ENCODE peak calls at places on chromosomes 2 and 18, in five cellular contexts. K, N, U, A and W are unnamed samples.

GRCh38 chr2:237868631-237869356 is 9.4 kb downstream of the RAMP1 start:
- DNase-seq in K (no peak), N (no peak), U (peak), A (no peak), W (no peak)

GRCh38 chr18:48644029-48644428 is 105.2 kb downstream of the CTIF start:
- DNase-seq in K (no peak), N (no peak), U (no peak), A (no peak), W (no peak)

GRCh38 chr2:16102976-16103380 is 162.6 kb downstream of the MYCN start:
- DNase-seq in K (no peak), N (peak), U (no peak), A (no peak), W (no peak)

GRCh38 chr2:190119257-190119656 is 56.7 kb upstream of the MSTN start:
- DNase-seq in K (no peak), N (peak), U (no peak), A (no peak), W (no peak)

GRCh38 chr18:56124186-56124585 is 514.2 kb downstream of the TXNL1 start:
- DNase-seq in K (no peak), N (no peak), U (peak), A (no peak), W (no peak)

GRCh38 chr2:121049141-121049540 is 235.9 kb downstream of the TFCP2L1 start:
- DNase-seq in K (no peak), N (no peak), U (no peak), A (no peak), W (no peak)

GRCh38 chr2:50582164-50582563 is 449.8 kb downstream of the NRXN1 start:
- DNase-seq in K (no peak), N (no peak), U (no peak), A (no peak), W (no peak)

GRCh38 chr2:196182439-196183171 is 11.2 kb upstream of the STK17B start:
- DNase-seq in K (no peak), N (no peak), U (no peak), A (no peak), W (no peak)

GRCh38 chr2:171411791-171412483 is 21.9 kb downstream of the METTL8 start:
- DNase-seq in K (no peak), N (no peak), U (peak), A (no peak), W (no peak)

GRCh38 chr2:183248866-183249567 is 124.8 kb downstream of the NUP35 start:
- DNase-seq in K (peak), N (peak), U (peak), A (no peak), W (no peak)

GRCh38 chr2:207408086-207408794 is 121.5 kb upstream of the CREB1 start:
- DNase-seq in K (peak), N (no peak), U (peak), A (no peak), W (no peak)

GRCh38 chr2:176088048-176088936 is 4.2 kb upstream of the HOXD13 start:
- DNase-seq in K (peak), N (peak), U (peak), A (no peak), W (no peak)

GRCh38 chr2:136048886-136049832 is 63.7 kb upstream of the DARS1 start:
- DNase-seq in K (no peak), N (no peak), U (no peak), A (no peak), W (no peak)

GRCh38 chr2:223846524-223846923 is 9.1 kb upstream of the AP1S3 start:
- DNase-seq in K (no peak), N (no peak), U (peak), A (no peak), W (no peak)

GRCh38 chr18:64238076-64238475 is 89.2 kb upstream of the LINC00305 start:
- DNase-seq in K (no peak), N (no peak), U (no peak), A (no peak), W (no peak)

GRCh38 chr2:38751847-38752410 is 768 bp upstream of the SRSF7 start:
- DNase-seq in K (peak), N (peak), U (no peak), A (no peak), W (no peak)

GRCh38 chr2:188369365-188369764 is 77.7 kb downstream of the GULP1 start:
- DNase-seq in K (peak), N (peak), U (peak), A (peak), W (no peak)

GRCh38 chr2:45736757-45737704 is 85.6 kb downstream of the PRKCE start:
- DNase-seq in K (no peak), N (no peak), U (no peak), A (no peak), W (no peak)

GRCh38 chr2:41872646-41873045 is 175.2 kb upstream of the PKDCC start:
- DNase-seq in K (peak), N (no peak), U (peak), A (no peak), W (no peak)

GRCh38 chr2:170966648-170967396 is 37.8 kb downstream of the GORASP2 start:
- DNase-seq in K (peak), N (peak), U (no peak), A (no peak), W (no peak)

GRCh38 chr2:173657996-173658717 is 303.5 kb downstream of the CDCA7 start:
- DNase-seq in K (peak), N (no peak), U (peak), A (no peak), W (no peak)

GRCh38 chr2:177670791-177671528 is 278.4 kb downstream of the AGPS start:
- DNase-seq in K (no peak), N (peak), U (no peak), A (no peak), W (no peak)

GRCh38 chr2:64574871-64575270 is 50.7 kb downstream of the AFTPH start:
- DNase-seq in K (no peak), N (no peak), U (no peak), A (no peak), W (no peak)

GRCh38 chr18:361941-362913 is 94.4 kb upstream of the THOC1 start:
- DNase-seq in K (peak), N (peak), U (peak), A (peak), W (no peak)

GRCh38 chr2:213995400-213996105 is 415.3 kb upstream of the VWC2L start:
- DNase-seq in K (no peak), N (no peak), U (peak), A (no peak), W (no peak)

GRCh38 chr18:72847134-72847533 is 20.7 kb downstream of the NETO1 start:
- DNase-seq in K (no peak), N (peak), U (no peak), A (no peak), W (no peak)

GRCh38 chr2:241772063-241772499 is 4.5 kb upstream of the GAL3ST2 start:
- DNase-seq in K (peak), N (no peak), U (no peak), A (no peak), W (no peak)

GRCh38 chr2:170816499-170817246 is at the start of gene GAD1:
- DNase-seq in K (peak), N (peak), U (peak), A (peak), W (no peak)

GRCh38 chr2:230893881-230894781 is 29.4 kb downstream of the ITM2C start:
- DNase-seq in K (no peak), N (no peak), U (no peak), A (peak), W (no peak)

GRCh38 chr2:67436221-67436620 is 39.1 kb downstream of the ETAA1 start:
- DNase-seq in K (no peak), N (no peak), U (no peak), A (no peak), W (no peak)

GRCh38 chr2:210169871-210170441 is 1.3 kb downstream of the KANSL1L start:
- DNase-seq in K (peak), N (no peak), U (peak), A (no peak), W (no peak)

GRCh38 chr2:217935901-217936684 is 66.7 kb downstream of the TNS1 start:
- DNase-seq in K (no peak), N (peak), U (no peak), A (no peak), W (no peak)

GRCh38 chr2:102356381-102356712 is 751 bp downstream of the IL18R1 start:
- DNase-seq in K (no peak), N (no peak), U (no peak), A (no peak), W (no peak)

GRCh38 chr2:158099716-158100115 is 2.0 kb upstream of the UPP2 start:
- DNase-seq in K (peak), N (no peak), U (peak), A (no peak), W (peak)

GRCh38 chr2:37418956-37419355 is 74.5 kb downstream of the QPCT start:
- DNase-seq in K (no peak), N (no peak), U (no peak), A (no peak), W (no peak)

GRCh38 chr2:20478961-20479360 is 32.1 kb downstream of the RHOB start:
- DNase-seq in K (no peak), N (no peak), U (no peak), A (no peak), W (no peak)

GRCh38 chr18:36314098-36314497 is 16.6 kb downstream of the FHOD3 start:
- DNase-seq in K (no peak), N (no peak), U (peak), A (no peak), W (no peak)

GRCh38 chr18:76431437-76432273 is 63.4 kb downstream of the ZNF516 start:
- DNase-seq in K (no peak), N (peak), U (no peak), A (no peak), W (no peak)

DNA sequence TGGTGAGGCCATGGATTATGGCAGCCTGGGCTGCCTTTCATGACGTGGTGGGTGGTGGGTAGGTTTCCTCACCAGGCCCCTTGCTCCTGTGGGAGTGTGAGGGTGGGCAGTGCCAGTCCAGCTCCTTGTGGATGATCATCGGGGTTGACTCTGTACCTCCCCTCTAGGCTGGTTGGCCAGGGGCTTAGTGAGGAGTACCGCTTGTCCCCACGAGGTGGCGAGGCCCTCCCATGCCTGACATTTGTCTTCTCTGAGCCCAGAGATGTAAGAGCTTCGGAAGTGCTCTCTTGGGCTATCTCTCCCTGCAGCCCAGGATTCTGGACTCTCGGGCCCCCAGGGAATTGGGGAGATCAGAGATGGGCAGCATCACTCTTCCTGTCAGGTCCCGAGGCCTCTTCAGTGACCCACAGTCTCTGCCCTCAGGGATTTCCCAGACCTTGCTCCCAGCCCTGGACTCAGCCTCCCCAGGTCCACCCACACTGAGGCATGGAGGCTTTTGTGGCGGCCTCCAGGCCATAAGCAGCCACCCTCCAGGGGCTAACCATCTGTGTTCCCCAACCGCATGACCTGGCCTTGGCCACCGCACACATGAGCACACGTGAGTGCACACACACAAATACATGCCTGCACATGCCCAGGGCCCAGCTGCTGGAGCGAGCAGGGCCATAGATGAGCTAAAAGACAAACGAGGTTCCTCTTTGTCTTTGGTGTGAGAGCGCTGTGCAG is 6.5 kb downstream of the SPR start:
- DNase-seq in K (peak), N (peak), U (peak), A (peak), W (no peak)
- TF ChIP-seq CTCF in K (peak), N (peak), U (peak), A (peak), W (peak)

DNA sequence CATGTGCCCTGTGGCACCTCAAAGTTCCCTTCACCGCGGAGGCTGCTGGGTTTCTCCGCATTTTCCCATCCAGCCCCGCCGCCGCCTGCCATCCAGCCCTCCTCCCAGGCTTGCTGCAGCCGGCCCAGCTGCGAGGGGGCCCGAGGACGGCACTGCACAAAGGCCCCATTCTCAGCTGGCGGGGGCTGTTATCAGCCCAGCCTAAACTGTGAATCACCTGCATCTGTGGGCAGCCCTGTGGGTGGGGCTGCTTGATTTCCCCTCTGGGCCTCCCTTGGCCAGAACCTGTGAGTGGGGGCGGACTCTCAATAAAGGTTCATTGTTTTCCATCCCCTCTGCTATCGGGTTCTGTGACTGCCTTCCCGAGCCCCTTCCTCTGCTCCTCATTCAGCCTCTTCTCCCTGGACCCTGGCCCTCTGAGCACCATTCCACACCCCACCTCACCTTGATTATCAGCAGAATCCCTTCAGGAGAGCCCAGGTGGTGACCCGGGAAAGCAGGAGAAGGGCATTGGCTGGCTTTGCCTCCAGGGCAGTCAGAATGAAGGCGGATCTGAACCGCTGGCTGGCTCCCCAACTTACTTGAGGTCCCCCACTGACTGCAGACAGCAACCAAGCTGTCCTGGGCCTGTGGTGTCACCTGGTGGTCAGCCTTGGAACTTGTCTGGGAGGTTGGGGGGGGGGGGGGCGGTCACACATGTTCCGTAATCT is 204.5 kb downstream of the ZFP36L2 start:
- DNase-seq in K (peak), N (peak), U (no peak), A (no peak), W (no peak)
- TF ChIP-seq CTCF in K (peak), N (peak), U (peak), A (no peak), W (no peak)

GRCh38 chr18:46373131-46373530 is 268.9 kb downstream of the HAUS1 start:
- DNase-seq in K (no peak), N (no peak), U (no peak), A (no peak), W (no peak)

GRCh38 chr18:46372670-46373069 is 268.5 kb downstream of the HAUS1 start:
- DNase-seq in K (no peak), N (no peak), U (no peak), A (no peak), W (no peak)

GRCh38 chr18:46370898-46371297 is 266.7 kb downstream of the HAUS1 start:
- DNase-seq in K (no peak), N (no peak), U (no peak), A (no peak), W (no peak)

GRCh38 chr18:46374850-46375249 is 270.7 kb downstream of the HAUS1 start:
- DNase-seq in K (no peak), N (peak), U (no peak), A (no peak), W (no peak)

DNA sequence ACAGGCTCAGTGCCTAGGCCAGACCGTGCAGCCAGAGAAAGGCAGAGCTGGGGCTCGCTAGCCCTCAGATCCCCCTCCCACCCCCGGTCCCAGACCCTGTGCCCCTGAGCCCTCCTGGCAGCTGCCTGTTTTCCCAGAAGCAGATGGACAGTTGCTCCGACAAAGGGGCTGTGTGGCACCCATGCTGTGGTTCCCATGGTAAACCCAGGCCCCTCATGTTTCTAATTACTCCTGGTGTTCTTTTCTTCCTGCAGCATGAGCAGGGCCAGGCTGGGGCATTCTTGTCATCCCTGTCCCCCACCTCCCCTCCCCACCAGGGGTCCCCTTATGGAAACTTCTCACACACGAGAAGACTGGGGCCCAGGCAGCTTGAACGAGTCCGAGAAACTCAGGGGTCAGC is 269.6 kb downstream of the HAUS1 start:
- DNase-seq in K (no peak), N (peak), U (no peak), A (no peak), W (no peak)
- TF ChIP-seq CTCF in K (no peak), N (no peak), U (no peak), A (no peak), W (no peak)

DNA sequence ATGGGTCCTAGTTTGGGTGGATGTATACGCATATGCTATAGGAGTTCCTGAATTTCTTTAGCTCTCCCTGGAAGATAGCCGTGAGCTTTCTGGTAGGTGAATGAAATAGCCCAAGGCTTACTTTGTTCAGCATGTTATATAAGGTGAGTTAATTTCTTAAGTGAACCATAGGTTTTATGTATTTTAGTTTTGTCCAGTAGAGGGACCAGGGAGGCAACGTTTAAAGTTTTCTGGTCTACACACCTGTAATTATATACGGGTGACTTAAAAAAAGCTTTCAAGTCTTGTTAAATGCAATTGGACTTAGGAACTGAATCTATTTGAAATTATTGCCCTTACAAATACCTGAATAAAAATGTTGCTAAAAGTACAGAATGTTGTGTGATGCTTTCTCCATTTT is 402.5 kb upstream of the DDX18 start:
- DNase-seq in K (peak), N (peak), U (no peak), A (no peak), W (no peak)
- TF ChIP-seq CTCF in K (no peak), N (peak), U (no peak), A (no peak), W (no peak)

GRCh38 chr2:192194065-192194865 is 468 bp downstream of the TMEFF2 start:
- DNase-seq in K (no peak), N (peak), U (peak), A (no peak), W (no peak)

GRCh38 chr2:192196451-192197194 is 1.9 kb upstream of the TMEFF2 start:
- DNase-seq in K (no peak), N (peak), U (peak), A (no peak), W (no peak)

GRCh38 chr2:192195548-192196418 is 1.1 kb upstream of the TMEFF2 start:
- DNase-seq in K (no peak), N (peak), U (peak), A (no peak), W (no peak)

GRCh38 chr2:192194866-192195547 is at the start of gene TMEFF2:
- DNase-seq in K (peak), N (peak), U (peak), A (no peak), W (no peak)

DNA sequence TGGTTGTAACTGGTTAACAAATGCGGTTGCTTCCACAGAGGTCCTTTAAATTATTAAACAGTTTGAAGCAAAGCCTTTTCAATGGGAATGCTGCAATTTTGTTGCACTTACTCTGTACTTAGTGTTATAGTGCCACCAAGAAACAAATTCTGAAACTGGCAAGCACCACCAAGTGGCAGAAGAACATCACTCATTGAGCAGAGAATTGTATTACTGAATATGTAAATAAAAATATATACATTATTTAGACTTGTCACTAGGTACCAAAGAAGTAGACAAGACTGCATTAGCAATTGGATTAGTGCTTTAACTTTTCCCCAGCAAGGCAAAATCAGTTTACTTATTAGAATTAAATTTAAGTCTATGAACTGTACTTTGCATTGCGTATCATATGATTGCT is 2.7 kb upstream of the TMEFF2 start:
- DNase-seq in K (no peak), N (no peak), U (peak), A (no peak), W (no peak)
- TF ChIP-seq CTCF in K (no peak), N (peak), U (peak), A (no peak), W (no peak)

GRCh38 chr2:25784408-25784807 is 93.9 kb downstream of the ASXL2 start:
- DNase-seq in K (no peak), N (no peak), U (no peak), A (no peak), W (no peak)

GRCh38 chr2:25787020-25787419 is 91.3 kb downstream of the ASXL2 start:
- DNase-seq in K (peak), N (peak), U (no peak), A (no peak), W (no peak)

GRCh38 chr2:25788457-25788856 is 89.8 kb downstream of the ASXL2 start:
- DNase-seq in K (no peak), N (no peak), U (no peak), A (no peak), W (no peak)

GRCh38 chr2:25794544-25795276 is 83.6 kb downstream of the ASXL2 start:
- DNase-seq in K (no peak), N (no peak), U (no peak), A (no peak), W (no peak)

DNA sequence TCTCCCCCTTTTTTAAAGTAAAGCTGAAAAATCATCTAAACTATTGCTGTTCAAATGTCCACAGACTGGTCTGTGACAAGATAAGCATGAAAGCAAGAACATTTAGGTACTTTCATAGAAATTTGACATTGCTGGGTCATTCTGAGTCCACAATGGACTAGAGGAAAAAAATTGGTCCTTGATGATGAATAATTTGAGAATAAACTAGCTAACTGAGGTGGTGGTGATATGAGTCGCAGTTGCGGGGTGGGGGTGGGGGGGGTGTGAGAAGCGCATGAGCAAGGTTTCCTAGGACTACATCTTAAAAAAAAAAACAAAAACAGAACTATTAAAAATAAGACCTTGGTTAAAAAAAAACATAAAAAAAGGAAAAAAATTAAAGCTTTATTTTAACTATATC is 88.2 kb downstream of the ASXL2 start:
- DNase-seq in K (no peak), N (no peak), U (no peak), A (no peak), W (no peak)
- TF ChIP-seq CTCF in K (no peak), N (no peak), U (no peak), A (no peak), W (no peak)